ENCODE peak calls at places on chromosomes 12 and 14, in seven cellular contexts. B is activated T-cell treated with anti-CD3 and anti-CD28 coated beads for 24 hours; D is NCI-H1436 treated with DMSO at 0.1 percent for 48 hours; C is WERI-Rb-1; V is stimulated activated CD4-positive, alpha-beta T cell treated with anti-CD3 and anti-CD28 coated beads, Interleukin-12 subunit alpha, Interleukin-12 subunit beta, amount 100 ng/mL, for 48 hours; O is caudate nucleus; A is BE2C. Q is an unnamed sample.

GRCh38 chr14:105475916-105476845 is 1.6 kb downstream of the CRIP2 start:
- DNase-seq in B (no peak), D (no peak), C (no peak), V (no peak), O (peak; percentile 77), A (peak; percentile 76), Q (peak; percentile 86)

GRCh38 chr14:37573355-37573754 is 21.7 kb downstream of the FOXA1 start:
- DNase-seq in B (no peak), D (no peak), C (no peak), V (no peak), O (no peak), A (no peak), Q (no peak)

GRCh38 chr14:101478796-101479410 is 82.4 kb upstream of the DIO3 start:
- DNase-seq in B (no peak), D (no peak), C (no peak), V (no peak), O (no peak), A (no peak), Q (no peak)

GRCh38 chr14:63893701-63894458 is 41.1 kb downstream of the SYNE2 start:
- DNase-seq in B (no peak), D (no peak), C (no peak), V (no peak), O (no peak), A (no peak), Q (peak; percentile 7)

GRCh38 chr12:75852143-75852542 is 179.4 kb downstream of the PHLDA1 start:
- DNase-seq in B (no peak), D (no peak), C (no peak), V (no peak), O (no peak), A (peak; percentile 29), Q (no peak)

GRCh38 chr12:106291342-106291741 is 11.2 kb upstream of the TCP11L2 start:
- DNase-seq in B (no peak), D (peak; percentile 62), C (no peak), V (no peak), O (no peak), A (no peak), Q (no peak)

GRCh38 chr14:105527381-105528196 is 1.2 kb downstream of the TMEM121 start:
- DNase-seq in B (no peak), D (no peak), C (no peak), V (no peak), O (no peak), A (no peak), Q (no peak)

GRCh38 chr12:126558810-126559209 is 1493.6 kb downstream of the AACS start:
- DNase-seq in B (no peak), D (no peak), C (no peak), V (no peak), O (no peak), A (no peak), Q (no peak)

GRCh38 chr14:60722163-60722835 is 1.9 kb downstream of the SIX4 start:
- DNase-seq in B (no peak), D (peak; percentile 11), C (peak; percentile 46), V (no peak), O (no peak), A (peak; percentile 43), Q (no peak)

GRCh38 chr14:36519431-36520321 is at the start of gene NKX2-1:
- DNase-seq in B (no peak), D (peak; percentile 72), C (no peak), V (no peak), O (no peak), A (no peak), Q (no peak)

GRCh38 chr12:46921048-46921753 is 95.4 kb upstream of the SLC38A4 start:
- DNase-seq in B (no peak), D (no peak), C (no peak), V (no peak), O (no peak), A (no peak), Q (no peak)

GRCh38 chr12:69348162-69348938 is at the start of gene LYZ:
- DNase-seq in B (no peak), D (no peak), C (no peak), V (no peak), O (no peak), A (no peak), Q (peak; percentile 8)

GRCh38 chr14:99481745-99482099 is 513 bp downstream of the CCNK start:
- DNase-seq in B (peak; percentile 14), D (no peak), C (no peak), V (no peak), O (no peak), A (no peak), Q (no peak)

GRCh38 chr14:65531148-65531547 is 118.6 kb downstream of the FUT8 start:
- DNase-seq in B (no peak), D (no peak), C (no peak), V (no peak), O (no peak), A (no peak), Q (no peak)

GRCh38 chr12:981176-981828 is 9.7 kb upstream of the ERC1 start:
- DNase-seq in B (no peak), D (no peak), C (no peak), V (no peak), O (no peak), A (no peak), Q (no peak)

GRCh38 chr14:58747181-58747580 is 109.4 kb downstream of the DACT1 start:
- DNase-seq in B (no peak), D (no peak), C (no peak), V (no peak), O (no peak), A (no peak), Q (no peak)

GRCh38 chr12:69511016-69511415 is 40.8 kb downstream of the FRS2 start:
- DNase-seq in B (no peak), D (no peak), C (no peak), V (no peak), O (no peak), A (no peak), Q (no peak)

GRCh38 chr12:118979763-118980406 is 1.5 kb upstream of the SRRM4 start:
- DNase-seq in B (peak; percentile 4), D (peak; percentile 69), C (peak; percentile 83), V (peak; percentile 20), O (peak; percentile 16), A (peak; percentile 82), Q (peak; percentile 55)